ENCODE peak calls at places on chromosomes 5 and 9, in five cellular contexts. M, B, P, L and C are unnamed samples.

GRCh38 chr9:95264954-95265615 is 52.4 kb downstream of the FANCC start:
- DNase-seq in L (no peak), P (no peak), M (no peak), B (no peak), C (no peak)

GRCh38 chr5:179269781-179270543 is 75.3 kb downstream of the ADAMTS2 start:
- DNase-seq in P (peak), B (peak), L (no peak), M (no peak), C (no peak)

GRCh38 chr5:176530406-176530982 is 6.7 kb downstream of the RNF44 start:
- DNase-seq in P (no peak), L (no peak), B (peak), M (no peak), C (no peak)

GRCh38 chr5:178208540-178209227 is 4.4 kb downstream of the HNRNPAB start:
- DNase-seq in P (no peak), M (no peak), L (no peak), B (no peak), C (no peak)

GRCh38 chr5:2307631-2308030 is 424.9 kb upstream of the IRX4 start:
- DNase-seq in M (no peak), P (no peak), B (no peak), L (no peak), C (no peak)

GRCh38 chr5:150078802-150079654 is 7.3 kb downstream of the CSF1R start:
- DNase-seq in B (no peak), M (no peak), L (no peak), P (no peak), C (no peak)

GRCh38 chr9:92196909-92197308 is 81.7 kb upstream of the SPTLC1 start:
- DNase-seq in B (no peak), P (no peak), M (no peak), L (no peak), C (no peak)

GRCh38 chr9:20770947-20771346 is 86.9 kb downstream of the FOCAD start:
- DNase-seq in P (no peak), L (no peak), B (no peak), M (no peak), C (no peak)

GRCh38 chr5:80935811-80936385 is 24.3 kb upstream of the RASGRF2 start:
- DNase-seq in M (no peak), B (no peak), P (no peak), L (no peak), C (no peak)

GRCh38 chr5:177440211-177440989 is 6.2 kb upstream of the PRR7 start:
- DNase-seq in L (no peak), M (no peak), P (no peak), B (no peak), C (no peak)

GRCh38 chr5:177431317-177432142 is 5.1 kb downstream of the GRK6 start:
- DNase-seq in L (no peak), B (peak), P (peak), M (no peak), C (no peak)

GRCh38 chr5:166428264-166428663 is 1863.2 kb upstream of the WWC1 start:
- DNase-seq in M (no peak), P (no peak), L (no peak), B (no peak), C (no peak)

GRCh38 chr5:20556364-20556763 is 568.4 kb upstream of the CDH18 start:
- DNase-seq in M (no peak), P (no peak), B (no peak), L (no peak), C (no peak)

GRCh38 chr9:22469928-22470544 is 23.4 kb downstream of the DMRTA1 start:
- DNase-seq in B (no peak), P (no peak), L (no peak), M (no peak), C (peak)

GRCh38 chr5:180336234-180337020 is 16.7 kb downstream of the GFPT2 start:
- DNase-seq in B (peak), P (peak), L (no peak), M (no peak), C (no peak)

GRCh38 chr5:73447234-73448071 is 1.1 kb downstream of the FOXD1 start:
- DNase-seq in B (peak), L (no peak), P (peak), M (peak), C (no peak)

GRCh38 chr9:90204128-90204838 is 438.3 kb downstream of the DIRAS2 start:
- DNase-seq in L (no peak), B (no peak), M (no peak), P (no peak), C (no peak)

GRCh38 chr9:106916491-106917235 is 53.7 kb downstream of the ZNF462 start:
- DNase-seq in L (no peak), P (no peak), M (no peak), B (no peak), C (no peak)